ENCODE peak calls at places on chromosome 21, in six cellular contexts. J, A, V, G, T and L are unnamed samples.

GRCh38 chr21:39377444-39378050 is 28.7 kb upstream of the HMGN1 start:
- DNase-seq in J (no peak), A (peak), V (no peak), G (no peak), T (no peak), L (peak)

GRCh38 chr21:26127918-26128317 is 42.7 kb downstream of the APP start:
- DNase-seq in J (peak), A (no peak), V (no peak), G (peak), T (no peak), L (no peak)

GRCh38 chr21:27647401-27647800 is 680.5 kb upstream of the ADAMTS5 start:
- DNase-seq in J (no peak), A (no peak), V (no peak), G (peak), T (no peak), L (no peak)

GRCh38 chr21:30592140-30592539 is at the start of gene KRTAP6-3:
- DNase-seq in J (no peak), A (no peak), V (no peak), G (no peak), T (no peak), L (no peak)

GRCh38 chr21:28086861-28087581 is 905.7 kb downstream of the LTN1 start:
- DNase-seq in J (no peak), A (no peak), V (no peak), G (no peak), T (no peak), L (no peak)

GRCh38 chr21:39074508-39074907 is 108.7 kb downstream of the PSMG1 start:
- DNase-seq in J (no peak), A (no peak), V (no peak), G (no peak), T (no peak), L (no peak)

GRCh38 chr21:40886006-40886405 is 39.0 kb upstream of the DSCAM start:
- DNase-seq in J (no peak), A (no peak), V (no peak), G (no peak), T (no peak), L (no peak)

GRCh38 chr21:44930543-44930981 is 9.3 kb upstream of the SLX9 start:
- DNase-seq in J (no peak), A (no peak), V (no peak), G (peak), T (no peak), L (no peak)

GRCh38 chr21:26964379-26964778 is 2.5 kb downstream of the ADAMTS5 start:
- DNase-seq in J (peak), A (peak), V (no peak), G (peak), T (no peak), L (peak)

GRCh38 chr21:39184050-39184980 is 1.1 kb upstream of the PSMG1 start:
- DNase-seq in J (no peak), A (no peak), V (no peak), G (peak), T (no peak), L (peak)

GRCh38 chr21:26405071-26405470 is 168.0 kb downstream of the CYYR1 start:
- DNase-seq in J (peak), A (no peak), V (no peak), G (peak), T (no peak), L (peak)

GRCh38 chr21:25862596-25862995 is 127.8 kb downstream of the GABPA start:
- DNase-seq in J (peak), A (no peak), V (no peak), G (peak), T (no peak), L (peak)

GRCh38 chr21:33189237-33189636 is 40.5 kb upstream of the IFNAR2 start:
- DNase-seq in J (no peak), A (no peak), V (no peak), G (no peak), T (no peak), L (no peak)

GRCh38 chr21:33189845-33190244 is 39.9 kb upstream of the IFNAR2 start:
- DNase-seq in J (no peak), A (no peak), V (no peak), G (no peak), T (no peak), L (no peak)

DNA sequence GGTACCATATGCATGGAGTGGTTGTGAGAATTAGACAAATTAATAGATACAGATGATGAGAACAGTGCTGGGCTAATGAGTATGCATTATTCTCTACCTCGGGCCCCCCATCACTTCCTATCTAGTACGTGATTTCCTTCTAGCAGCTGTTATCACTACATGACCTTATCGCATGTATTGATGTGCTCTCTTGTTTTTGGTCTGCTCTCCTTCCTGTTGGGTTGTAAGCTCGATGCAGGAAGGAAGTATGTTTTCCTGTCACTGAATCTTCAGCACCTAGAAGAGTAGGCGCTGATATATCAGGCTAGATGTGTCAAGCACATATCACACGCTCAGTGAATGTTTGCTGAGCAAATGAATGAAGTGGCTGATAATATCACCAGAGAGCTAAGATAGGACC is 43.9 kb upstream of the IFNAR2 start:
- DNase-seq in J (no peak), A (no peak), V (no peak), G (no peak), T (no peak), L (no peak)
- H2AK5ac ChIP-seq in J (no peak), A (no peak), V (no peak), G (no peak), T (no peak), L (no peak)

GRCh38 chr21:43338951-43339350 is 88.0 kb downstream of the SIK1 start:
- DNase-seq in J (no peak), A (no peak), V (no peak), G (no peak), T (no peak), L (no peak)

GRCh38 chr21:43342301-43342881 is 84.5 kb downstream of the SIK1 start:
- DNase-seq in J (no peak), A (no peak), V (no peak), G (no peak), T (no peak), L (no peak)

GRCh38 chr21:43339668-43340067 is 87.3 kb downstream of the SIK1 start:
- DNase-seq in J (no peak), A (no peak), V (no peak), G (no peak), T (no peak), L (no peak)

GRCh38 chr21:43341349-43342163 is 85.4 kb downstream of the SIK1 start:
- DNase-seq in J (peak), A (no peak), V (no peak), G (peak), T (no peak), L (no peak)

GRCh38 chr21:43340491-43341348 is 86.2 kb downstream of the SIK1 start:
- DNase-seq in J (peak), A (no peak), V (no peak), G (peak), T (no peak), L (peak)
- H2AK5ac ChIP-seq in J (peak), A (no peak), V (peak), G (peak), T (no peak), L (no peak)

GRCh38 chr21:14869984-14870840 is 194.6 kb downstream of the NRIP1 start:
- DNase-seq in J (no peak), A (no peak), V (no peak), G (no peak), T (no peak), L (no peak)

GRCh38 chr21:14874379-14874778 is 190.4 kb downstream of the NRIP1 start:
- DNase-seq in J (no peak), A (no peak), V (no peak), G (no peak), T (no peak), L (no peak)

GRCh38 chr21:14870841-14871126 is 194.0 kb downstream of the NRIP1 start:
- DNase-seq in J (no peak), A (no peak), V (no peak), G (no peak), T (no peak), L (no peak)

GRCh38 chr21:14875186-14875585 is 189.6 kb downstream of the NRIP1 start:
- DNase-seq in J (no peak), A (no peak), V (no peak), G (no peak), T (no peak), L (no peak)

DNA sequence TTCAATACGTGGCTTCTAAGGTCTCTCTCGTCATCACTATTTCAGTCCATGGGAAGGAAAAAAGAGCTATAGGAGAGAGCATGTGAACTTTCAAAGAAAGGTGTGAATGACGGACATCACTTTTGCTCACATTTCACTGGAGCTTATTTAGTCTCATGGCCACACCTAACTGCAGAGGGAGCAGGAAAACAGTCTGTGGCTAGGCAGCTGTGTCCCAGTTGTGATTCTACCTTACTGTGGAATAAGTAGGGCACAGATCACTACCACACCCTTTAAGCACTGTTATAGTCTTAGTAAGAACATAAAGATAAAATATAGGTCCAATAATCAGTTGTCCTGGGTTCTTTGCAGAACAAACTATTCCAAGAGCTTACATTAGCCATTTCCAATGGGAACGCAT is 192.9 kb downstream of the NRIP1 start:
- DNase-seq in J (no peak), A (no peak), V (no peak), G (no peak), T (no peak), L (no peak)
- H2AK5ac ChIP-seq in J (no peak), A (no peak), V (no peak), G (no peak), T (no peak), L (no peak)

GRCh38 chr21:46189959-46190490 is 5.8 kb upstream of the SPATC1L start:
- DNase-seq in J (no peak), A (no peak), V (no peak), G (no peak), T (no peak), L (no peak)

GRCh38 chr21:46191686-46192575 is 7.7 kb upstream of the SPATC1L start:
- DNase-seq in J (no peak), A (no peak), V (no peak), G (no peak), T (no peak), L (no peak)

GRCh38 chr21:46189213-46189958 is 5.1 kb upstream of the SPATC1L start:
- DNase-seq in J (peak), A (peak), V (no peak), G (peak), T (no peak), L (no peak)

GRCh38 chr21:46191257-46191685 is 7.0 kb upstream of the SPATC1L start:
- DNase-seq in J (peak), A (peak), V (no peak), G (peak), T (no peak), L (no peak)

DNA sequence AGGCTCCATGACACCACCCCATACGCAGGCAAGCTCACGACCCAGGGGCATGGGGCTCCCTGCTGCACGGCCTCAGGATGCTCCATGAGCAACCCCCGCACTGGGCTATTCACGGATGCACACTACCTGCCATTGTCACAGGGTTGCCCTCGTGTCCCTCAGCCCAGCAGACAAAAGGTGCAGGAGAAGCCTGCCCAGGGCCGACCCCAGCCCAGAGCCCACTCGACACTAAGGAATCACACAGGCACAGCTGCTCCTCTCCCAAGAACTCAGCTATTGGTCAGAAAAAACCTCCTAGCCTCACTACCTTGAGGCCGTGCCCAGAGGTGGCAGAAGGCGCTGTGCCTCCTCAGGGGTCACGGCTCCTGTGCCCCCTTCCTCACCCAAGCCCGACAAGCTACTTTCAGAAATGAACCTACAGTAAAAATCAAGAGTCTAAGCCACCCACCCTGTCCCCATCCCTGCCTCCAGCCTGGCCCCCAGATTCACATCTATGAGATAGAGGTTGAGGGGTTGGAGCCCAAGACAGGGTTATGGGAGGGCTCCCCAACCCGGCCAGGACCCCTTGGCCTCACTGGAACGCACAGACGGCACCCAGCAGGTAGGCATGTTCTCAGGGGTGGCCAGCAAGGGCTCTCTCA is 6.4 kb upstream of the SPATC1L start:
- DNase-seq in J (no peak), A (peak), V (no peak), G (no peak), T (no peak), L (no peak)
- H2AK5ac ChIP-seq in J (no peak), A (no peak), V (no peak), G (no peak), T (no peak), L (no peak)

DNA sequence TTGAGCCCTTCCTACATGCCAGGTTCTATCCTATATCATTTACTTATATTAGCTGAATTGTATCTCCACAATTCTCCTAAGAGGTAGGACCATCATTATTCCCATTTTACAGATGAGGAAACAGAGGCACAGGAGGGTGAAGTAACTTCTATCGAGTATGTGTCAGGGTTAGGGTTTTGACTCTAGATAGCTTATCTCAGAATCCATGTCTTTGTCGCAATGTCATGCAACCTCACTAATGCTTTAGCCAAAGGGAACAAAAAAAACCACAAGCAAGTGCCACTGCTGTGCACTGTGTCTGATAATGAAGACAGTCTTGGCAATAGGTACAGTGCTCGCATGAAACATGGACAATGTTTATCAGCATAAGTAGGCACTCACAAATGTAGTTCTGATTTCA is 95.4 kb upstream of the CLDN14 start:
- DNase-seq in J (no peak), A (no peak), V (no peak), G (no peak), T (no peak), L (no peak)
- H2AK5ac ChIP-seq in J (no peak), A (no peak), V (no peak), G (no peak), T (no peak), L (no peak)

GRCh38 chr21:19490481-19490880 is 1086.9 kb upstream of the TMPRSS15 start:
- DNase-seq in J (no peak), A (no peak), V (no peak), G (no peak), T (no peak), L (peak)

DNA sequence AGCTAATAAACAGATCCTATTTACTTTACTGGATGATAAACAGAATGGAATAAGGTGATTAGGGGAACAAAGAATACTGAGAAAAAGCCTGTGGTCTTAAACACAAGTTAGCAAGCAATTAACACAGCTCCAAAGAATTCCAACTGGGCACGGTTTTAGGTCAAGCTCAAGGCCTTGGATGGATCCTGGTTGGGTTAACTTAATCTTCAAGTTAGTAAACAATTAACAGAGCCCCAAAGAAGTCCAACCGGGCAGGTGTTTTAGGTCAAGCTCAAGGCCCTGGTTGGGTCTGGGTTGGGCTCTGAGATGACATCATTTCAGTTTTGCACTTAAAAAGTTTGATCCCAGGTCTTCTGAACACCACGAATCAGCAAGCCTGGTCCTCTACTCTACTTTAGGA is 1086.3 kb upstream of the TMPRSS15 start:
- DNase-seq in J (no peak), A (no peak), V (no peak), G (no peak), T (no peak), L (peak)
- H2AK5ac ChIP-seq in J (no peak), A (no peak), V (no peak), G (no peak), T (no peak), L (no peak)